ENCODE peak calls at places on chromosomes 7 and 10, in seven cellular contexts. U is Panc1, B is K562, H is esophagus squamous epithelium, P is left ventricle myocardium inferior, I is GM23338, E is MM.1S. F is an unnamed sample.

GRCh38 chr10:22340362-22341189 is 4.7 kb upstream of the SPAG6 start:
- DNase-seq in U (peak; percentile 73), B (peak; percentile 90), H (no peak), P (peak; percentile 66), I (peak; percentile 68), E (peak; percentile 88), F (no peak)

GRCh38 chr7:132666076-132666775 is 90.0 kb upstream of the PLXNA4 start:
- DNase-seq in U (no peak), B (no peak), H (no peak), P (no peak), I (no peak), E (peak; percentile 75), F (no peak)

GRCh38 chr7:46459942-46460341 is 538.9 kb upstream of the IGFBP3 start:
- DNase-seq in U (no peak), B (no peak), H (no peak), P (no peak), I (no peak), E (no peak), F (no peak)

GRCh38 chr7:157875230-157876179 is 538.7 kb downstream of the DNAJB6 start:
- DNase-seq in U (no peak), B (peak; percentile 66), H (no peak), P (no peak), I (peak; percentile 5), E (no peak), F (no peak)

GRCh38 chr7:69597278-69598076 is 798 bp upstream of the AUTS2 start:
- DNase-seq in U (no peak), B (no peak), H (no peak), P (peak; percentile 52), I (peak; percentile 79), E (no peak), F (no peak)

GRCh38 chr10:35000936-35001335 is 89.2 kb downstream of the CUL2 start:
- DNase-seq in U (no peak), B (no peak), H (no peak), P (no peak), I (peak; percentile 56), E (no peak), F (no peak)

GRCh38 chr10:78335691-78336401 is 302.2 kb downstream of the RPS24 start:
- DNase-seq in U (peak; percentile 89), B (no peak), H (no peak), P (peak; percentile 37), I (no peak), E (no peak), F (peak; percentile 77)

GRCh38 chr10:77582710-77583115 is 54.9 kb downstream of the KCNMA1 start:
- DNase-seq in U (peak; percentile 88), B (peak; percentile 23), H (no peak), P (no peak), I (no peak), E (no peak), F (no peak)

GRCh38 chr10:107901076-107901475 is 736.6 kb upstream of the SORCS1 start:
- DNase-seq in U (no peak), B (no peak), H (no peak), P (no peak), I (no peak), E (no peak), F (no peak)

GRCh38 chr10:107898392-107898791 is 733.9 kb upstream of the SORCS1 start:
- DNase-seq in U (no peak), B (no peak), H (no peak), P (no peak), I (no peak), E (no peak), F (no peak)

GRCh38 chr10:107900131-107900530 is 735.6 kb upstream of the SORCS1 start:
- DNase-seq in U (no peak), B (no peak), H (no peak), P (no peak), I (no peak), E (no peak), F (no peak)

GRCh38 chr10:107899075-107899474 is 734.6 kb upstream of the SORCS1 start:
- DNase-seq in U (no peak), B (no peak), H (no peak), P (no peak), I (peak; percentile 15), E (no peak), F (no peak)

DNA sequence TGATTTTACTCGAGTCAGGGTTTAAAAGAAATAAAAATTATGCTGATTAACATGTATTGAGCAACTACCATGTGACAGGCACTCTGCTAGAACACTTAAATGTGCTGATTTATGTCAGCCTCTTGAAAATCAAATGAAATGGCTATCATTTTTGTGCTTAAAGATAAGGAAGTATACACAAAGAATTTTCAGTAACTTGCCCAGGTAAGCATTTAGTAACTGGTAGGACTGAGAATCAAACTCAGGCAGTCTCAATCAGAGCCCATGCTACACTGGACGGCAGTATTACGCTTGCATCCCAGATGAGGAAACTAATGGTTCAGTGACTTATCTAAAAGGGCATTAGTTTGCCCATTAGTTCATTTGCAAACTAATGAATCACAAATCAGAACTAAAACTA is 735.2 kb upstream of the SORCS1 start:
- DNase-seq in U (no peak), B (no peak), H (no peak), P (no peak), I (no peak), E (no peak), F (no peak)
- H3K27ac ChIP-seq in U (no peak overlapping the region), B (no peak overlapping the region), H (no peak overlapping the region), P (no peak overlapping the region), I (no peak overlapping the region), E (no peak overlapping the region), F (no peak overlapping the region)

GRCh38 chr7:84469034-84469433 is 274.4 kb upstream of the SEMA3A start:
- DNase-seq in U (no peak), B (no peak), H (no peak), P (no peak), I (no peak), E (no peak), F (no peak)
- H3K4me1 ChIP-seq in U (no peaks in the 10 kb centered on the region), B (no peaks in the 10 kb centered on the region), H (no peaks in the 10 kb centered on the region), P (no peaks in the 10 kb centered on the region), I (no peaks in the 10 kb centered on the region), E (no peaks in the 10 kb centered on the region), F (no peaks in the 10 kb centered on the region)

DNA sequence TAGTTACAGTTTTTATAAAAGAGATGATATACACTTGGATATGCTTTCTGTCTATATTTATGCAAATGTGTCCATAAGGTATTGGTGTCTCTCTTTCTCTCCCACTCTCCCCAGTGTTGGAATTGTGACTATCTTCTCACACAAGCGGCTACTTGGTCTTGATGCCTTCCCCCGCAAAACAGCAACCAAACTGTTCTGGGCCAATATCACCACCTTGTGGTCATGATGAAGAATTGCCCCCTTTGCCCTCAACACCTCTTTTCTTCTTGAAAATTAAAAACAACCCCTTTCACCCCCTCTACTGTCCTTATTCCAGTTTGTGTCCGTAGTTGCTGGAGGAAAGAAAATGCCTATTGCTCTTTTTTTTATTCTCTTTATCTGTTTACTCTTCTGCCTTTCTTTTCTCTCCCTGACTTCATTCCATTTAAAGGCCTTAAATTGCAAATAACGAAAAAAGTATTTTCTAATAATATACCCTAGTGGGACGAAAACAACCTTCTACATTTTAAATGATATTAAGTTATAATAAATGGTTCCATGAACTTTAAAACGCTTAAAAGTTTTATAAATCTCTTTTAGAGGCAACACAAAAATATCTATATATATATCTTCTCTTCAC is 65.0 kb downstream of the IKZF1 start:
- DNase-seq in U (peak; percentile 24), B (peak; percentile 70), H (no peak), P (no peak), I (peak; percentile 85), E (peak; percentile 55), F (no peak)
- TF ChIP-seq CTCF in U (peak; percentile 76), B (peak; percentile 95), H (peak; percentile 27), P (peak; percentile 33), I (peak; percentile 96), E (peak; percentile 75), F (peak; percentile 17)

GRCh38 chr7:48171190-48171589 is at the start of gene ABCA13:
- DNase-seq in U (no peak), B (no peak), H (no peak), P (no peak), I (no peak), E (no peak), F (no peak)
- H3K27ac ChIP-seq in U (no peak within 1 kb of the TSS), B (no peak within 1 kb of the TSS), H (no peak within 1 kb of the TSS), P (no peak within 1 kb of the TSS), I (no peak within 1 kb of the TSS), E (no peak within 1 kb of the TSS), F (no peak within 1 kb of the TSS)

GRCh38 chr7:1591876-1592275 is 22.0 kb upstream of the PSMG3 start:
- DNase-seq in U (no peak), B (no peak), H (no peak), P (no peak), I (no peak), E (no peak), F (no peak)

GRCh38 chr7:1590476-1590875 is 20.6 kb upstream of the PSMG3 start:
- DNase-seq in U (no peak), B (no peak), H (no peak), P (no peak), I (no peak), E (no peak), F (no peak)

GRCh38 chr7:1592299-1592842 is 22.5 kb upstream of the PSMG3 start:
- DNase-seq in U (no peak), B (no peak), H (no peak), P (no peak), I (no peak), E (no peak), F (no peak)

GRCh38 chr7:1591396-1591795 is 21.6 kb upstream of the PSMG3 start:
- DNase-seq in U (no peak), B (no peak), H (no peak), P (no peak), I (no peak), E (no peak), F (no peak)

DNA sequence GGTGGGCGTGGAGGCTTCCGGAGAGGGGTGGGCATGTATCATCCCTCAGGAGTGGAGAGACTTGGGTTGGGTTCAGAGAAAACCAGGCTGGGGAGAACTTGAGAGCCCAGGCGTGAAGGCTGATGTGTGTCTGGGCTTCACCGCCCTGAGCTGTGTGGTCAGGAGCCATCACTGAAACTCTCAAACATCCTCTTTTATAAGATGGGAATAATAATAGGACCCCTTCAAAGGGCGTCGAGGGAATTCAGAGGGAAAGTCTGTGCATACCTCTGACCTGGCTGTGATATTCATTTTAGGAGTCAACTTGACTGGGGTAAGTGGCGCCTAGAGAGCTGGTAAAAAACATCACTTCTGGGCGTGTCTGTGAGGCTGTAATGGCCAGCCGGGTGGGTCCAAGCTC is 21.1 kb upstream of the PSMG3 start:
- DNase-seq in U (no peak), B (no peak), H (no peak), P (no peak), I (no peak), E (no peak), F (no peak)
- H3K4me1 ChIP-seq in U (peaks cover 9% of the 10 kb centered on the region), B (no peaks in the 10 kb centered on the region), H (peaks cover 10% of the 10 kb centered on the region), P (peaks cover 9% of the 10 kb centered on the region), I (no peaks in the 10 kb centered on the region), E (no peaks in the 10 kb centered on the region), F (no peaks in the 10 kb centered on the region)

GRCh38 chr7:114759347-114760062 is 162.4 kb upstream of the MDFIC start:
- DNase-seq in U (no peak), B (no peak), H (no peak), P (no peak), I (no peak), E (no peak), F (no peak)

GRCh38 chr7:114765331-114766125 is 156.4 kb upstream of the MDFIC start:
- DNase-seq in U (no peak), B (no peak), H (no peak), P (no peak), I (no peak), E (no peak), F (no peak)

GRCh38 chr7:114760477-114760876 is 161.4 kb upstream of the MDFIC start:
- DNase-seq in U (no peak), B (no peak), H (no peak), P (no peak), I (no peak), E (no peak), F (no peak)

GRCh38 chr7:114758661-114759227 is 163.2 kb upstream of the MDFIC start:
- DNase-seq in U (no peak), B (no peak), H (no peak), P (no peak), I (no peak), E (no peak), F (no peak)

GRCh38 chr7:114761973-114762372 is 159.9 kb upstream of the MDFIC start:
- DNase-seq in U (no peak), B (no peak), H (no peak), P (no peak), I (no peak), E (no peak), F (no peak)
- TF ChIP-seq CTCF in U (no peak), B (no peak), H (no peak), P (no peak), I (no peak), E (no peak), F (no peak)